ENCODE peak calls at places on chromosomes 11 and 22, in six cellular contexts. D is GM12878, T is upper lobe of left lung, C is transverse colon, V is stomach, J is HL-60. H is an unnamed sample.

GRCh38 chr22:28799834-28800307 is 498 bp downstream of the XBP1 start:
- DNase-seq in C (peak), V (peak), J (no peak), D (no peak), T (peak), H (no peak)

GRCh38 chr11:134978388-134979088 is 566.5 kb upstream of the B3GAT1 start:
- DNase-seq in J (no peak), V (no peak), D (no peak), C (no peak), T (peak), H (no peak)

GRCh38 chr22:37290737-37291136 is 8.4 kb downstream of the CYTH4 start:
- DNase-seq in D (no peak), V (no peak), C (no peak), J (no peak), T (no peak), H (no peak)

GRCh38 chr11:27524155-27524554 is 17.6 kb upstream of the LIN7C start:
- DNase-seq in D (no peak), C (no peak), J (no peak), V (no peak), T (no peak), H (no peak)

GRCh38 chr11:72208281-72208680 is 8.3 kb upstream of the FOLR2 start:
- DNase-seq in J (no peak), D (no peak), C (no peak), V (peak), T (no peak), H (no peak)

GRCh38 chr11:65274734-65275682 is 13.2 kb downstream of the POLA2 start:
- DNase-seq in J (no peak), D (no peak), C (peak), V (peak), T (no peak), H (no peak)

GRCh38 chr22:46001426-46002106 is 24.6 kb upstream of the WNT7B start:
- DNase-seq in V (no peak), T (no peak), D (no peak), J (no peak), C (no peak), H (no peak)

GRCh38 chr11:113242767-113243397 is 71.5 kb upstream of the TTC12 start:
- DNase-seq in C (no peak), J (no peak), D (no peak), V (no peak), T (no peak), H (no peak)

GRCh38 chr11:46529086-46529905 is 64.5 kb downstream of the AMBRA1 start:
- DNase-seq in D (no peak), T (no peak), C (peak), J (peak), V (peak), H (peak)

GRCh38 chr11:63892233-63892632 is 24.7 kb downstream of the RCOR2 start:
- DNase-seq in V (no peak), C (no peak), J (no peak), D (no peak), T (no peak), H (no peak)

GRCh38 chr22:25368271-25368670 is 148.8 kb downstream of the CRYBB2 start:
- DNase-seq in D (no peak), V (peak), T (no peak), C (peak), J (no peak), H (no peak)

GRCh38 chr11:64856382-64857227 is 12.2 kb upstream of the CDC42BPG start:
- DNase-seq in D (no peak), T (no peak), V (peak), C (peak), J (peak), H (no peak)

GRCh38 chr11:64619811-64620285 is 28.8 kb downstream of the SLC22A12 start:
- DNase-seq in C (peak), T (no peak), D (no peak), J (no peak), V (no peak), H (no peak)

GRCh38 chr11:25927391-25927790 is 404.5 kb upstream of the ANO3 start:
- DNase-seq in D (no peak), V (no peak), J (no peak), C (no peak), T (no peak), H (no peak)

GRCh38 chr11:109037856-109038780 is 373.2 kb downstream of the DDX10 start:
- DNase-seq in J (no peak), C (no peak), T (no peak), V (no peak), D (no peak), H (no peak)

GRCh38 chr11:107591098-107591445 is at the start of gene ELMOD1:
- DNase-seq in V (no peak), T (peak), C (peak), J (no peak), D (no peak), H (peak)

GRCh38 chr11:47186076-47186936 is at the start of gene PACSIN3:
- DNase-seq in J (no peak), C (peak), D (no peak), T (peak), V (peak), H (peak)

GRCh38 chr22:24954114-24954463 is 1.6 kb downstream of the KIAA1671 start:
- DNase-seq in V (no peak), J (no peak), C (no peak), D (no peak), T (no peak), H (no peak)

GRCh38 chr11:110891411-110891810 is 179.2 kb upstream of the ARHGAP20 start:
- DNase-seq in T (no peak), D (no peak), V (no peak), J (no peak), C (no peak), H (no peak)

GRCh38 chr11:64334764-64335741 is 5.0 kb upstream of the CCDC88B start:
- DNase-seq in T (peak), J (peak), D (peak), C (peak), V (peak), H (peak)

GRCh38 chr11:12137005-12137690 is 26.8 kb downstream of the MICAL2 start:
- DNase-seq in D (no peak), C (peak), V (peak), T (peak), J (no peak), H (no peak)

GRCh38 chr22:17754233-17754925 is 19.9 kb downstream of the BID start:
- DNase-seq in T (peak), J (no peak), D (no peak), C (no peak), V (no peak), H (no peak)

GRCh38 chr11:131378931-131379330 is 8.5 kb downstream of the NTM start:
- DNase-seq in V (no peak), J (no peak), D (peak), C (no peak), T (no peak), H (no peak)

GRCh38 chr11:85279267-85279666 is 347.9 kb downstream of the DLG2 start:
- DNase-seq in D (no peak), T (no peak), C (no peak), V (no peak), J (no peak), H (no peak)

GRCh38 chr11:85281550-85281949 is 345.6 kb downstream of the DLG2 start:
- DNase-seq in D (no peak), C (no peak), J (no peak), V (no peak), T (no peak), H (no peak)

GRCh38 chr11:85277693-85278092 is 349.5 kb downstream of the DLG2 start:
- DNase-seq in D (no peak), T (no peak), C (no peak), J (no peak), V (no peak), H (no peak)
- TF ChIP-seq POLR2AphosphoS5 in D (no peak), T (no peak), C (no peak), J (no peak), V (no peak), H (no peak)

GRCh38 chr22:21571679-21572078 is 4.2 kb downstream of the UBE2L3 start:
- DNase-seq in C (no peak), T (no peak), J (no peak), D (no peak), V (no peak), H (no peak)

GRCh38 chr22:21570398-21570797 is 2.9 kb downstream of the UBE2L3 start:
- DNase-seq in V (no peak), C (no peak), D (no peak), T (no peak), J (no peak), H (no peak)

GRCh38 chr22:21573750-21574494 is 6.4 kb downstream of the UBE2L3 start:
- DNase-seq in C (no peak), V (no peak), J (no peak), D (no peak), T (no peak), H (no peak)

GRCh38 chr22:21569459-21570161 is 2.1 kb downstream of the UBE2L3 start:
- DNase-seq in C (no peak), T (no peak), J (peak), V (no peak), D (no peak), H (no peak)

GRCh38 chr22:21573293-21573734 is 5.8 kb downstream of the UBE2L3 start:
- DNase-seq in T (no peak), D (no peak), V (no peak), J (no peak), C (no peak), H (no peak)
- TF ChIP-seq POLR2AphosphoS5 in T (no peak), D (no peak), V (no peak), J (no peak), C (no peak), H (no peak)

GRCh38 chr11:122242731-122243130 is 126.7 kb upstream of the BLID start:
- DNase-seq in V (no peak), J (peak), C (no peak), T (no peak), D (no peak), H (no peak)
- TF ChIP-seq POLR2AphosphoS5 in V (no peak), J (peak), C (no peak), T (no peak), D (no peak), H (no peak)

GRCh38 chr22:39242809-39243442 is 1.9 kb downstream of the PDGFB start:
- DNase-seq in C (no peak), T (peak), J (no peak), V (peak), D (no peak), H (no peak)

GRCh38 chr22:39242389-39242808 is 2.4 kb downstream of the PDGFB start:
- DNase-seq in D (no peak), C (no peak), T (no peak), J (no peak), V (no peak), H (no peak)

GRCh38 chr22:39241632-39242388 is 3.0 kb downstream of the PDGFB start:
- DNase-seq in J (no peak), C (no peak), D (no peak), T (peak), V (no peak), H (no peak)

GRCh38 chr22:39239561-39240423 is 5.0 kb downstream of the PDGFB start:
- DNase-seq in C (peak), T (peak), J (no peak), V (peak), D (no peak), H (no peak)

GRCh38 chr22:39240841-39241631 is 3.7 kb downstream of the PDGFB start:
- DNase-seq in T (no peak), V (peak), D (no peak), C (peak), J (no peak), H (no peak)
- TF ChIP-seq POLR2AphosphoS5 in T (peak), V (no peak), D (no peak), C (peak), J (no peak), H (no peak)

DNA sequence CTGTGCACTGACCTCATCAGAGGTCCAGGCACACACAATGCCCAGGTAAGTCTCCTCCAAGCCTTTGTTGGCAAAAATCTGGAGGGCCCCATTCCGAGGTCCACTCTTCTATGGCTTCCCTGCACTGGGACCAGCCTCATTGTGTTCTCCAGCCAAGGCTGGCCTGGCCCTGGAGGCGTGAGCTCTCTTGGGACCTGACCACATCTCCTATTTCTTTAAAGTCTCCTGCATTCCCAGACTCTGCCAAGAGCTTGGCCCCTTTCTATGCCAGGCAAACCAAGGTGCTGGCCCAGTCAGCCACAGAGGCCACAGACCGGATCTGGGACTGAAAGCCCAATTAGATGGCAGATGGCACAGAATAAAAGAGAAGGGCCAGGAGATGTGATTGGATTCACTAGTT is 55.1 kb downstream of the C11orf58 start:
- DNase-seq in J (no peak), V (no peak), T (no peak), D (no peak), C (no peak), H (no peak)
- TF ChIP-seq POLR2AphosphoS5 in J (no peak), V (no peak), T (no peak), D (no peak), C (no peak), H (no peak)

DNA sequence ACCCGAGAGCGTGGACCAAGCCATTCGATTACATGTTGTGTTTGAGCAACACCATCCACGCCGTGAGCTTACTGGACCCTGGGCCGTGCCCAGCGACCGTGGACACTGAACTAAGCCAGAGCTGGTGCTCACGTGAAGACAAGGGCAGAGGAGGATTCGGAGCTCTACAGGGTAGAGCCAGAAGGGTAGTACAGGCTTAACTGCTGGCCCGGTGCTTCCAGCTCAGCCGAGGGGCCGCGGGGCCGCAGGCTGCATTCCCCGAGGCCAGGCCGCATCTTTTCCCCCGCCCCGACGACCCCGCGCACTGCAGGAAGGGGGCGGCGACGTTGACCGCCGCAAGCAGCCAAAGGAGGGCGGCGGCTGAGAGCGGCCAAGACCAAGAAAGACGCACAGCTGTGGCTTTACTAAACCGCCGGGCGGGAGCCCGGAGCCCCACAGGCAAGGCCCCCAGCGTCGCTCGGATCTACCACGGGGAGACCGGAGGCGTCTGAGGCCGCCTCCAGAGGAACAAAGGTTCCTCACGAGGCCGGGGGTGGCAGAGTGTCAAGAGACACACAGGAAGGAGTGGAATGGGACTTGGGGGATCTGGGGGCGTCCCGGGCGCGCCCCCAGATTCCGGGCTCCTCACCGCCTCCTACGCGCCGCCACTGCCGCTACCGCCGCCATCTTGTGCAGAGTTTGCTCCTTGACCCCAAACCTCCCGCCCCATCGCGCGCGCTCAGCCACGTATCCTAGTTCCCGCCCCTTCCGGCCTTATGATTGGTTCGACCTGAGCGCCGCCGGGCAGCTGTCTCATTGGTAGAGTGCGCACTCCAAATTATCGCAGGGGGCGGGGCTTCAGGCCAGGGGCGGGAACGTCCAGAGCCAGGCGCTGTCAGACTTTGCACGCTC is at the start of gene GANAB:
- DNase-seq in T (peak), C (peak), D (peak), V (peak), J (peak), H (peak)
- TF ChIP-seq POLR2AphosphoS5 in T (peak), C (peak), D (peak), V (peak), J (peak), H (peak)

GRCh38 chr11:8720868-8721739 is 38.5 kb downstream of the RPL27A start:
- DNase-seq in C (peak), J (no peak), T (no peak), V (peak), D (no peak), H (no peak)
- TF ChIP-seq POLR2AphosphoS5 in C (peak), J (no peak), T (no peak), V (no peak), D (no peak), H (no peak)

GRCh38 chr11:94638902-94639373 is 71.8 kb downstream of the PIWIL4 start:
- DNase-seq in J (peak), C (no peak), V (no peak), T (no peak), D (no peak), H (no peak)
- TF ChIP-seq POLR2AphosphoS5 in J (no peak), C (no peak), V (no peak), T (no peak), D (no peak), H (no peak)

GRCh38 chr22:36286096-36286957 is 33.4 kb downstream of the APOL1 start:
- DNase-seq in J (peak), T (peak), V (peak), C (peak), D (no peak), H (peak)
- TF ChIP-seq POLR2AphosphoS5 in J (peak), T (peak), V (peak), C (peak), D (peak), H (no peak)

GRCh38 chr11:128330203-128330602 is 257.2 kb downstream of the ETS1 start:
- DNase-seq in C (no peak), V (no peak), T (no peak), J (no peak), D (no peak), H (no peak)
- TF ChIP-seq POLR2AphosphoS5 in C (no peak), V (no peak), T (no peak), J (no peak), D (no peak), H (no peak)